ENCODE peak calls at places on chromosomes 7 and 10, in four cellular contexts. U is HepG2, P is K562, F is WTC11. J is an unnamed sample.

GRCh38 chr10:10527861-10528562 is 489.7 kb upstream of the CELF2 start:
- DNase-seq in U (no peak), P (no peak), F (no peak), J (no peak)

GRCh38 chr10:65861249-65861648 is 1064.6 kb upstream of the LRRTM3 start:
- DNase-seq in F (no peak), P (no peak), U (no peak), J (no peak)

GRCh38 chr10:132454296-132455198 is 57.5 kb downstream of the PWWP2B start:
- DNase-seq in F (no peak), U (no peak), P (no peak), J (no peak)

GRCh38 chr7:69769826-69770225 is 171.6 kb downstream of the AUTS2 start:
- DNase-seq in F (no peak), P (no peak), U (no peak), J (no peak)

GRCh38 chr10:70573599-70574506 is 28.7 kb downstream of the PRF1 start:
- DNase-seq in P (no peak), F (no peak), U (no peak), J (no peak)

GRCh38 chr10:25575343-25575742 is 358.7 kb upstream of the MYO3A start:
- DNase-seq in U (no peak), P (no peak), F (peak; percentile 20), J (no peak)

GRCh38 chr10:119783665-119784027 is 57.8 kb downstream of the INPP5F start:
- DNase-seq in U (no peak), F (no peak), P (no peak), J (no peak)

GRCh38 chr10:33773895-33774480 is 439.5 kb upstream of the NRP1 start:
- DNase-seq in U (no peak), F (no peak), P (peak; percentile 20), J (no peak)

GRCh38 chr7:74604326-74605020 is 53.0 kb upstream of the GTF2I start:
- DNase-seq in U (no peak), F (no peak), P (no peak), J (peak; percentile 43)

GRCh38 chr7:74606909-74607255 is 50.6 kb upstream of the GTF2I start:
- DNase-seq in U (no peak), P (no peak), F (no peak), J (no peak)

GRCh38 chr7:74612015-74612829 is 45.3 kb upstream of the GTF2I start:
- DNase-seq in U (peak; percentile 74), P (no peak), F (peak; percentile 25), J (peak; percentile 55)

GRCh38 chr7:74606101-74606908 is 51.2 kb upstream of the GTF2I start:
- DNase-seq in P (peak; percentile 25), U (no peak), F (peak; percentile 55), J (no peak)
- TF ChIP-seq HMGXB4 in P (no peak), U (no peak), F (no peak), J (no peak)

GRCh38 chr7:97422046-97422445 is 304.5 kb downstream of the SDHAF3 start:
- DNase-seq in P (no peak), U (no peak), F (no peak), J (no peak)
- TF ChIP-seq HMGXB4 in P (no peak), U (no peak), F (no peak), J (no peak)

GRCh38 chr7:710161-710560 is 16.3 kb upstream of the DNAAF5 start:
- DNase-seq in F (no peak), P (no peak), U (no peak), J (no peak)

GRCh38 chr7:711093-711966 is 15.2 kb upstream of the DNAAF5 start:
- DNase-seq in F (no peak), P (no peak), U (no peak), J (no peak)

GRCh38 chr7:703049-703448 is 23.4 kb upstream of the DNAAF5 start:
- DNase-seq in U (no peak), P (no peak), F (no peak), J (no peak)

GRCh38 chr7:707296-708000 is 19.1 kb upstream of the DNAAF5 start:
- DNase-seq in U (no peak), F (no peak), P (no peak), J (no peak)

GRCh38 chr7:706721-707120 is 19.8 kb upstream of the DNAAF5 start:
- DNase-seq in P (no peak), U (no peak), F (no peak), J (no peak)
- TF ChIP-seq HMGXB4 in P (no peak), U (no peak), F (no peak), J (no peak)

GRCh38 chr7:24812313-24812945 is 55.2 kb upstream of the GSDME start:
- DNase-seq in P (peak; percentile 62), F (peak; percentile 63), U (peak; percentile 46), J (peak; percentile 50)
- TF ChIP-seq HMGXB4 in P (no peak), F (no peak), U (no peak), J (no peak)

GRCh38 chr10:79026806-79027146 is 42.0 kb upstream of the ZMIZ1 start:
- DNase-seq in P (no peak), U (no peak), F (no peak), J (no peak)
- TF ChIP-seq HMGXB4 in P (no peak), U (no peak), F (no peak), J (no peak)

GRCh38 chr7:17781491-17782215 is 158.6 kb downstream of the SNX13 start:
- DNase-seq in P (no peak), F (no peak), U (no peak), J (no peak)
- TF ChIP-seq HMGXB4 in P (no peak), F (no peak), U (no peak), J (no peak)

DNA sequence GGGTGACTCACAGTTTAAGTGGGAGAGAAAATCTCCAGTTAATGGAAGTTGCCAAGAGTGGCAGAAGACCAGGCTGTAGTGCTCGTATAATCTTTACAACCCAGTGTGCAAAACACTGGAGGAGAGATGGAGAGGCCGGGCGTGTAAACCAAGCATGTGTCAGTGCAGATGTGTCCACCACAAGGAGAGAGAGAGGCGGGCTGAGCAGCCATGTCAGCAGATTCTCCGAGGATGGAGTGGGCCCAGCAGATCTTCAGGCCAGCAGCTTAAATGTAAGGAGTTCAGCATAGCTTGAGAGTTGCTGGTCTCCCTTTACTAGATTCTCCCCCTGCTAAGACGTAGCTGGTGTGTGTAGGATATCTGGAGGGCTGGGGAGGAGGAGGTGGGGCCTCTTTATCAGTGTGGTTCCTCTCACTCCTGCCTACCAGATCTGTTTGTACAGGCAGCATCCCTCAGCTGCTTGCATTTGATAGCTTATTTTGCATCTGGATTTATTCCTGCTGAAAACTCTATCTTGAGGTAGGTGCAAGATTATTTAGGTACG is 13.7 kb downstream of the BPGM start:
- DNase-seq in F (no peak), U (no peak), P (peak; percentile 81), J (no peak)
- TF ChIP-seq HMGXB4 in F (no peak), U (no peak), P (no peak), J (no peak)